ENCODE peak calls at places on chromosomes 5 and 9, in four cellular contexts. One of them, this sample, is unnamed.

GRCh38 chr5:176851871-176852270 is 41.5 kb downstream of the UNC5A start:
- DNase-seq in Panc1: no peak
- DNase-seq in NB4: no peak
- DNase-seq in cardiac fibroblast: no peak
- DNase-seq in this sample: no peak

GRCh38 chr5:174514983-174515394 is 209.4 kb upstream of the MSX2 start:
- DNase-seq in NB4: no peak
- DNase-seq in Panc1: no peak
- DNase-seq in cardiac fibroblast: no peak
- DNase-seq in this sample: no peak

GRCh38 chr5:16742938-16743337 is 126.1 kb upstream of the RETREG1 start:
- DNase-seq in Panc1: no peak
- DNase-seq in NB4: no peak
- DNase-seq in cardiac fibroblast: peak; percentile 15
- DNase-seq in this sample: peak; percentile 54

GRCh38 chr9:114275246-114275994 is 47.5 kb upstream of the ORM1 start:
- DNase-seq in NB4: no peak
- DNase-seq in Panc1: no peak
- DNase-seq in cardiac fibroblast: no peak
- DNase-seq in this sample: peak; percentile 20

GRCh38 chr9:18480649-18481048 is 6.7 kb downstream of the ADAMTSL1 start:
- DNase-seq in NB4: peak; percentile 15
- DNase-seq in Panc1: no peak
- DNase-seq in cardiac fibroblast: peak; percentile 31
- DNase-seq in this sample: no peak

GRCh38 chr5:112083623-112084022 is 326.6 kb upstream of the NREP start:
- DNase-seq in NB4: no peak
- DNase-seq in cardiac fibroblast: no peak
- DNase-seq in Panc1: no peak
- DNase-seq in this sample: no peak

GRCh38 chr9:105439428-105439827 is 8.4 kb upstream of the FSD1L start:
- DNase-seq in Panc1: no peak
- DNase-seq in NB4: no peak
- DNase-seq in cardiac fibroblast: peak; percentile 80
- DNase-seq in this sample: peak; percentile 63

GRCh38 chr5:58208674-58209073 is 251.2 kb downstream of the PLK2 start:
- DNase-seq in Panc1: no peak
- DNase-seq in NB4: no peak
- DNase-seq in cardiac fibroblast: no peak
- DNase-seq in this sample: no peak

GRCh38 chr5:1052641-1053390 is 44.2 kb downstream of the NKD2 start:
- DNase-seq in cardiac fibroblast: no peak
- DNase-seq in NB4: peak; percentile 59
- DNase-seq in Panc1: no peak
- DNase-seq in this sample: no peak

GRCh38 chr9:18396102-18396728 is 77.7 kb upstream of the ADAMTSL1 start:
- DNase-seq in NB4: peak; percentile 42
- DNase-seq in Panc1: no peak
- DNase-seq in cardiac fibroblast: peak; percentile 32
- DNase-seq in this sample: peak; percentile 42

GRCh38 chr9:16191237-16191636 is 638.4 kb downstream of the CCDC171 start:
- DNase-seq in Panc1: no peak
- DNase-seq in cardiac fibroblast: peak; percentile 39
- DNase-seq in NB4: no peak
- DNase-seq in this sample: peak; percentile 46

GRCh38 chr5:23208959-23209431 is 298.4 kb upstream of the PRDM9 start:
- DNase-seq in cardiac fibroblast: peak; percentile 67
- DNase-seq in Panc1: peak; percentile 30
- DNase-seq in NB4: peak; percentile 78
- DNase-seq in this sample: peak; percentile 72

GRCh38 chr5:20276061-20276958 is 288.3 kb upstream of the CDH18 start:
- DNase-seq in NB4: no peak
- DNase-seq in cardiac fibroblast: peak; percentile 70
- DNase-seq in Panc1: peak; percentile 67
- DNase-seq in this sample: peak; percentile 85

GRCh38 chr5:176639981-176640380 is 7.3 kb upstream of the TSPAN17 start:
- DNase-seq in NB4: no peak
- DNase-seq in cardiac fibroblast: peak; percentile 82
- DNase-seq in Panc1: no peak
- DNase-seq in this sample: peak; percentile 35

GRCh38 chr9:115035872-115036612 is 81.9 kb downstream of the TNC start:
- DNase-seq in cardiac fibroblast: peak; percentile 36
- DNase-seq in NB4: peak; percentile 61
- DNase-seq in Panc1: no peak
- DNase-seq in this sample: peak; percentile 50

GRCh38 chr5:149188383-149188782 is 47.1 kb downstream of the ABLIM3 start:
- DNase-seq in Panc1: no peak
- DNase-seq in NB4: no peak
- DNase-seq in cardiac fibroblast: no peak
- DNase-seq in this sample: no peak

GRCh38 chr9:136122425-136123383 is 4.0 kb upstream of the TMEM250 start:
- DNase-seq in Panc1: no peak
- DNase-seq in cardiac fibroblast: peak; percentile 59
- DNase-seq in NB4: peak; percentile 76
- DNase-seq in this sample: peak; percentile 56

GRCh38 chr9:74940600-74940999 is 12.1 kb downstream of the C9orf40 start:
- DNase-seq in NB4: no peak
- DNase-seq in Panc1: no peak
- DNase-seq in cardiac fibroblast: peak; percentile 51
- DNase-seq in this sample: peak; percentile 54

GRCh38 chr9:126157409-126157808 is 169.2 kb upstream of the MVB12B start:
- DNase-seq in Panc1: no peak
- DNase-seq in NB4: no peak
- DNase-seq in cardiac fibroblast: no peak
- DNase-seq in this sample: no peak

GRCh38 chr5:7518947-7519560 is 123.1 kb downstream of the ADCY2 start:
- DNase-seq in cardiac fibroblast: no peak
- DNase-seq in NB4: no peak
- DNase-seq in Panc1: no peak
- DNase-seq in this sample: no peak

GRCh38 chr5:172107606-172108005 is 80.4 kb downstream of the STK10 start:
- DNase-seq in Panc1: no peak
- DNase-seq in NB4: no peak
- DNase-seq in cardiac fibroblast: peak; percentile 87
- DNase-seq in this sample: peak; percentile 80

GRCh38 chr5:127660048-127660733 is 11.3 kb downstream of the CTXN3 start:
- DNase-seq in cardiac fibroblast: no peak
- DNase-seq in Panc1: no peak
- DNase-seq in NB4: no peak
- DNase-seq in this sample: no peak

GRCh38 chr9:27523141-27523540 is 949 bp upstream of the IFNK start:
- DNase-seq in NB4: no peak
- DNase-seq in Panc1: no peak
- DNase-seq in cardiac fibroblast: no peak
- DNase-seq in this sample: no peak

GRCh38 chr9:20566401-20566800 is 55.9 kb downstream of the MLLT3 start:
- DNase-seq in cardiac fibroblast: no peak
- DNase-seq in NB4: no peak
- DNase-seq in Panc1: no peak
- DNase-seq in this sample: no peak

GRCh38 chr5:6719896-6720560 is 6.8 kb downstream of the TENT4A start:
- DNase-seq in NB4: no peak
- DNase-seq in cardiac fibroblast: peak; percentile 21
- DNase-seq in Panc1: no peak
- DNase-seq in this sample: no peak

GRCh38 chr9:121676916-121677315 is 25.5 kb downstream of the DAB2IP start:
- DNase-seq in NB4: no peak
- DNase-seq in cardiac fibroblast: peak; percentile 32
- DNase-seq in Panc1: no peak
- DNase-seq in this sample: no peak

GRCh38 chr9:136437839-136438547 is 1.7 kb downstream of the INPP5E start:
- DNase-seq in cardiac fibroblast: peak; percentile 44
- DNase-seq in Panc1: no peak
- DNase-seq in NB4: no peak
- DNase-seq in this sample: peak; percentile 45

GRCh38 chr9:135410421-135410820 is 69.2 kb upstream of the PPP1R26 start:
- DNase-seq in Panc1: no peak
- DNase-seq in NB4: no peak
- DNase-seq in cardiac fibroblast: no peak
- DNase-seq in this sample: no peak

GRCh38 chr5:5497132-5497748 is 74.8 kb downstream of the ICE1 start:
- DNase-seq in NB4: peak; percentile 61
- DNase-seq in cardiac fibroblast: peak; percentile 69
- DNase-seq in Panc1: peak; percentile 30
- DNase-seq in this sample: peak; percentile 67

GRCh38 chr9:89360465-89360864 is 42.2 kb downstream of the SECISBP2 start:
- DNase-seq in Panc1: no peak
- DNase-seq in cardiac fibroblast: no peak
- DNase-seq in NB4: no peak
- DNase-seq in this sample: no peak

GRCh38 chr9:108219664-108220063 is 636.1 kb downstream of the ACTL7B start:
- DNase-seq in cardiac fibroblast: peak; percentile 22
- DNase-seq in Panc1: no peak
- DNase-seq in NB4: no peak
- DNase-seq in this sample: no peak

GRCh38 chr5:17127743-17128231 is 89.6 kb upstream of the BASP1 start:
- DNase-seq in Panc1: peak; percentile 87
- DNase-seq in NB4: no peak
- DNase-seq in cardiac fibroblast: peak; percentile 68
- DNase-seq in this sample: peak; percentile 80

DNA sequence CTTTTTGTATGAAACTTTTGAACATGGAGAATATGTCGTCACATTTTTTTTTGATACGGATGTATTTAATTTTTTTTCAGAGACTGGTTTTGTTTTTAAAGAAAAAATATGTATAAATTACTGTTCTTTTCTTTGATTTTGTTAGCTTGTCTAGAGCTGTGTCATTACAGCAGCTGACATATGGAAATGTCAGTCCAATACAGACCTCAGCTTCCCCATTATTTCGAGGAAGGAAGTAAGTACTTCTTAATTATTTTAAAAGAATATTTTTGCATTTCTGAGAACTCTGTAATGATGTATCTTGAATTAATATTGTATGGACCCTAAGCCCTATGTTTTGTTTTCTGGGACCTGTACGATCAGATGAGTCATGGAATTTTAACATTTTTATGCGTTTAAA is 7.6 kb downstream of the TENT2 start:
- DNase-seq in NB4: no peak
- DNase-seq in cardiac fibroblast: no peak
- DNase-seq in Panc1: no peak
- DNase-seq in this sample: no peak
- TF ChIP-seq CTCF in NB4: no peak
- TF ChIP-seq CTCF in cardiac fibroblast: no peak
- TF ChIP-seq CTCF in Panc1: no peak
- TF ChIP-seq CTCF in this sample: no peak

GRCh38 chr5:150457562-150458240 is 8.2 kb upstream of the RPS14 start:
- DNase-seq in Panc1: no peak
- DNase-seq in NB4: no peak
- DNase-seq in cardiac fibroblast: no peak
- DNase-seq in this sample: no peak
- H3K4me3 ChIP-seq in Panc1: no peak overlapping the region
- H3K4me3 ChIP-seq in NB4: no peak overlapping the region
- H3K4me3 ChIP-seq in cardiac fibroblast: no peak overlapping the region
- H3K4me3 ChIP-seq in this sample: no peak overlapping the region

GRCh38 chr5:158013939-158014338 is 155.0 kb upstream of the CLINT1 start:
- DNase-seq in cardiac fibroblast: peak; percentile 28
- DNase-seq in NB4: no peak
- DNase-seq in Panc1: no peak
- DNase-seq in this sample: peak; percentile 14
- TF ChIP-seq CTCF in cardiac fibroblast: peak; percentile 47
- TF ChIP-seq CTCF in NB4: peak; percentile 13
- TF ChIP-seq CTCF in Panc1: peak; percentile 65
- TF ChIP-seq CTCF in this sample: peak; percentile 20

GRCh38 chr9:1052908-1053590 is 2.9 kb downstream of the DMRT2 start:
- DNase-seq in NB4: no peak
- DNase-seq in cardiac fibroblast: no peak
- DNase-seq in Panc1: no peak
- DNase-seq in this sample: no peak
- H3K4me3 ChIP-seq in NB4: no peak overlapping the region
- H3K4me3 ChIP-seq in cardiac fibroblast: no peak overlapping the region
- H3K4me3 ChIP-seq in Panc1: no peak overlapping the region
- H3K4me3 ChIP-seq in this sample: no peak overlapping the region

DNA sequence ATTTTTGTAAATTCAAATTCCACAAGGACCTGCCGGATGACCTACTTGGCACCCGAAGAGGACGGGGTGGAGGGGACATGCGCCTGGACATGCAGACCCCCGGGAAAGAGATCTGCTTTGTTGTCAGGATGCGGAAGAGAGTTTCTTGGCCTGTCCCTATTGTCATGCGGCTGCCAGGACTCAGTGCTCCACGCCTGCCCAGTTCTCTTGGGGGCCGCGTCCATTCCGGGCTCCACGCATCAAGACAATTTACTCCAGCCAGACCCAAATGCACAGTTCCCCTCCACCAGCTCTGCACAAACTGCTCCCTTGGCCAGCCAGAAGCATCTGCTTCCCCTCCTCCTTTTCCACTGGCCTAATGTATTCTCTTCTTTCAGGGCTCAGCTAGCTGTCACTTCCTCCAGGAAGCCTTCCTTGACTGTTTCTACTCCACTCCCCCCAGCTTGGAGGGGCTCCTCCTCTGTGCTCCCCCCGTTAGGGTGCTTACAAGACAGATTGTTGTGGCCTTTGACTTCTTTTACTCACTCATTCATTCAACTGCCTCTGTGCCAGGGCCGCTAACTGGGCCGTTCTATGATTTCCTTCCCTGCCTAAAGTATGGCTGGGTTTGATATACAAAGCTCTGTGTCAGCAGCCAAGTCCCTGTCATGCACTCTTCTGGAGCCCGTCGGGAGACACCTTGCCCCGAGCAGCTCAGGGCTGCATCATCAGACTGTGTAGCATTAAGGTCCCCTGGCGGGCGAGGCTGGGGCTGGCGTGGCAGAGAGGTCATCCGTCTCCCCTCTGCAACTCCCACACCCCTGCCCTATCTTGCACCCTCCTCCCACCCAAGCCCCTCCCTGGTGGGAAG is 6.6 kb downstream of the FIBCD1 start:
- DNase-seq in NB4: peak; percentile 48
- DNase-seq in cardiac fibroblast: peak; percentile 72
- DNase-seq in Panc1: no peak
- DNase-seq in this sample: peak; percentile 40
- TF ChIP-seq CTCF in NB4: no peak
- TF ChIP-seq CTCF in cardiac fibroblast: peak; percentile 26
- TF ChIP-seq CTCF in Panc1: no peak
- TF ChIP-seq CTCF in this sample: peak; percentile 20

GRCh38 chr5:96816991-96817390 is 9.2 kb upstream of the ERAP1 start:
- DNase-seq in cardiac fibroblast: no peak
- DNase-seq in Panc1: no peak
- DNase-seq in NB4: no peak
- DNase-seq in this sample: no peak
- H3K4me3 ChIP-seq in cardiac fibroblast: no peak overlapping the region
- H3K4me3 ChIP-seq in Panc1: no peak overlapping the region
- H3K4me3 ChIP-seq in NB4: peak overlapping the region; percentile 55
- H3K4me3 ChIP-seq in this sample: no peak overlapping the region

This sample was measured in fibroblast of pulmonary artery.